ENCODE peak calls at places on chromosomes 2 and 18, in five cellular contexts. D is adrenal gland, O is GM10248, M is endothelial cell, B is AG10803. R is an unnamed sample.

GRCh38 chr2:62643100-62643471 is 62.4 kb upstream of the EHBP1 start:
- DNase-seq in M (no peak), B (no peak), O (no peak), D (no peak), R (no peak)

GRCh38 chr2:218615868-218616315 is 8.2 kb downstream of the PLCD4 start:
- DNase-seq in B (no peak), D (no peak), M (no peak), O (no peak), R (no peak)

GRCh38 chr2:109685453-109685852 is 71.3 kb downstream of the SOWAHC start:
- DNase-seq in D (no peak), M (no peak), O (no peak), B (no peak), R (no peak)

GRCh38 chr2:233807966-233808892 is 30.1 kb downstream of the MROH2A start:
- DNase-seq in D (no peak), O (no peak), B (no peak), M (no peak), R (no peak)

GRCh38 chr2:241820625-241821384 is 11.8 kb downstream of the NEU4 start:
- DNase-seq in B (no peak), M (peak; percentile 7), D (no peak), O (peak; percentile 13), R (peak; percentile 11)

GRCh38 chr18:76475450-76476203 is 19.4 kb downstream of the ZNF516 start:
- DNase-seq in M (no peak), B (no peak), D (no peak), O (no peak), R (peak; percentile 19)

GRCh38 chr2:169999041-169999440 is 171.8 kb downstream of the UBR3 start:
- DNase-seq in O (no peak), D (no peak), B (peak; percentile 44), M (no peak), R (no peak)

GRCh38 chr18:36843784-36844183 is 14.9 kb downstream of the KIAA1328 start:
- DNase-seq in M (no peak), D (no peak), O (no peak), B (no peak), R (no peak)

GRCh38 chr2:228164718-228165117 is 16.8 kb downstream of the SPHKAP start:
- DNase-seq in M (no peak), O (no peak), D (no peak), B (no peak), R (no peak)

GRCh38 chr18:37380546-37381110 is 185.0 kb downstream of the CELF4 start:
- DNase-seq in O (no peak), B (no peak), M (no peak), D (no peak), R (no peak)

GRCh38 chr2:16652296-16653082 is 13.1 kb downstream of the CYRIA start:
- DNase-seq in D (peak; percentile 24), M (no peak), O (no peak), B (no peak), R (no peak)

GRCh38 chr2:239305222-239305575 is 95.6 kb downstream of the HDAC4 start:
- DNase-seq in D (no peak), O (no peak), B (no peak), M (no peak), R (peak; percentile 62)

GRCh38 chr2:241858206-241859016 is at the start of gene PDCD1:
- DNase-seq in D (no peak), M (peak; percentile 4), B (no peak), O (peak; percentile 86), R (peak; percentile 57)

GRCh38 chr18:22113144-22113813 is 56.1 kb upstream of the GATA6 start:
- DNase-seq in M (no peak), B (no peak), O (no peak), D (peak; percentile 71), R (no peak)

GRCh38 chr18:67710639-67711038 is 194.1 kb upstream of the DSEL start:
- DNase-seq in O (no peak), M (peak; percentile 23), D (no peak), B (no peak), R (no peak)

GRCh38 chr2:120930861-120931260 is 195.2 kb downstream of the GLI2 start:
- DNase-seq in D (no peak), B (peak; percentile 50), O (no peak), M (no peak), R (no peak)

GRCh38 chr18:78828131-78828530 is 151.5 kb upstream of the SALL3 start:
- DNase-seq in B (no peak), D (no peak), O (no peak), M (no peak), R (no peak)

GRCh38 chr2:29532451-29532850 is 388.9 kb downstream of the ALK start:
- DNase-seq in O (no peak), D (no peak), B (no peak), M (no peak), R (no peak)

GRCh38 chr2:44972771-44973535 is 31.5 kb downstream of the SIX3 start:
- DNase-seq in O (no peak), B (no peak), D (no peak), M (no peak), R (peak; percentile 61)

GRCh38 chr2:121164042-121164441 is 121.0 kb downstream of the TFCP2L1 start:
- DNase-seq in O (no peak), M (no peak), D (no peak), B (no peak), R (no peak)

GRCh38 chr2:230347659-230348305 is 20.8 kb downstream of the SP140L start:
- DNase-seq in O (peak; percentile 28), B (no peak), D (no peak), M (no peak), R (no peak)

GRCh38 chr2:217978536-217979150 is 24.2 kb downstream of the TNS1 start:
- DNase-seq in B (no peak), D (no peak), O (no peak), M (no peak), R (no peak)

DNA sequence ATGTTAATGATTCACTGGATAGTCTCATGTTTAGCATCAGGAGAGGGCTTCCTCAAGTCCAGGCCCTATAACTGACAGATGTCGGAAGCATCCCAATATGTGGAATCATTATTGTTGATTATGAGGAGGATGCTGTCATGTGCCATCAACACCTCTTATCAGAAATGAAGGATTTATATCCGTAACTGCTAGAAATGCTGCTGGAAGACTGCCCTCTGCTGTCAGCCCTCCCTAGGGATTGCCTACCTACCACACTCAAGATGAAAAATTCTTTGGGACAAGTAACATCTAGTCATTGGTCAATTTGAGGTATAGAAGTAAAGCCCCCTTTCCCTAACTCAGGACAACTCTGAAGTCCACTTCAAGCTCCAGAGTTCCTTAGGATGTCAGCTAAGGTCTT is 1166.5 kb upstream of the NXPH2 start:
- DNase-seq in O (no peak), M (no peak), D (no peak), B (no peak), R (no peak)
- TF ChIP-seq CTCF in O (no peak), M (no peak), D (no peak), B (no peak), R (peak; percentile 30)

DNA sequence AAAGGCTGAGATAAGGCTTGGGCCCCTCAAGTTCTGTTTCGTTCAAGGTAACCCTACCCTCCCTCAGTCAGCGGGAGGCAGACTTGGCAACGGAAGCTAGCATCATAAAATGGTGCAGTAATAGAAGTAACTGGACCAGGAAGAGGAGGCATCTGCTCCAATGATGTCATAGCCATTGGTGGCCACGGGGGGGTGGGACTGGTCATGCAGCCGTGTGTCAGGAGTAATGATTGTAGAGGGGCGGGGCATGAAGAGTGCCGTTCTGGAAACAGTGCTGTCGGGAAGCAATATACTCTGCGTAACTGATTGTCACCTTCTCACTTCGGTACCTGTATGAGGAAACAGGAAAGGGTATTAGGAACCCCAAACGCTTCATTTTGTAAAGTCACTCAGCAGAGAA is 6.9 kb upstream of the POLR2D start:
- DNase-seq in O (no peak), B (no peak), M (no peak), D (no peak), R (peak; percentile 45)
- TF ChIP-seq CTCF in O (no peak), B (no peak), M (no peak), D (no peak), R (peak; percentile 12)

DNA sequence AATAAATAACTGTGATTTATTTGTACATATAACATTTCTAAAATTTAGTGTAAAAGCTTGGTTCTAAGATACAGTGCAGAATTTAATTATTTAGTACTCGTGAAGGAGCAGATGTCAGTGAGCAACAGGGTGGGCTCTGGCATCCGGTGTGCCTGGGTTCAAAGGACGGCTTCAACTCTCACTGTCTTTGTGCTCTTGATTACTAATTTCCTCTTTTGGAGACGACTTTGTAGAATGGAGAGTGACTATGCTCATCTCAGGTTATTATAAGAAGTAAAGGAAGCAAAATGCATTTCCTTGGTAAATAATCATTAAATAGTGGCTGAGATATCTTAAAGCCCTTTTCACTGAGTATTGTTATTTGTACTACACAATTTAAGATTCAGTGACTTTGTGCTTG is 271.7 kb downstream of the ASXL3 start:
- DNase-seq in M (no peak), O (no peak), D (no peak), B (no peak), R (no peak)
- TF ChIP-seq CTCF in M (no peak), O (no peak), D (no peak), B (no peak), R (no peak)

GRCh38 chr2:112216158-112216557 is 38.7 kb downstream of the ZC3H8 start:
- DNase-seq in M (peak; percentile 7), B (peak; percentile 3), O (no peak), D (no peak), R (peak; percentile 5)
- TF ChIP-seq CTCF in M (no peak), B (peak; percentile 28), O (no peak), D (no peak), R (peak; percentile 42)

DNA sequence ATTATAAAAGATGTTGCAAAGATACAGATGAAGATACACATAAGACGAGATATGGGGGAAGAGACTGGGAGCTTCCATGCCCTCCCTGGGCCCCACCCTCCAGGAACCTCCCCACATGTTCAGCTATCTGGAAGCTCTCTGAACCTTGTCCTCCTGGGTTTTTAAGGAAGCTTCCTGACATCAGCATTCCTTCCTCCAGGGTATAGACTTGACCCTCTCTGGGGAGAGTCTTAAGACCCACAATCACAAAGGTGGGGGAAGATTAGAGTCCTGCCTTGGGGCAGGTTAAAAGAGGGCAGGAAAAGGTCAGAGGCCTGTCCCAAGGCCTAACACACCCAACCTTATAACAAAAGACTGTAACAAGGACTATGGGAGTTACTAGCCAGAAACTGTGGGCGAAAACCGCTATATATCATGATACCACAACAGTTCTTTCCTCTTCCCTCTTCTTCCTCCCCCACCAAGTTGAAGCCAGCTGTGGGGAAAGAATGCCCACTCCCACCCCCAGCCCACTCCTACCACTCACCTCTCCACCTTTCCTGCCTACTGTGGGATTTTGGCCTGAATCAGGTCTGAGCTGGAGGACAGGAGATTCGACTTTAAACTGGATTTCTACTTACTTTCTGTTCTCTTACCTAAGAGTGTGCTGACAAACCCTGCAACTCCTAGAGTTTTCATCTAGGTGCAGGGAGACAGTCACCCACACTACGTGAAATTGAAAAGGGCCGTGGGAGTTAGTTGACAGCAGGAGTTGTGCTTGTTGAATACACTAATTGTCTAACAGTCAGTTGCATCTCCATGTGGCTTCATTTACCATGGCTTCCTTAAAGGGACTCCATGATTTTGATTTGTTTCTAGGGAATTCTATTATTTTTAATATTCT is 105.0 kb downstream of the LAMA3 start:
- DNase-seq in B (no peak), O (no peak), M (no peak), D (no peak), R (no peak)
- TF ChIP-seq CTCF in B (no peak), O (no peak), M (no peak), D (no peak), R (no peak)

GRCh38 chr2:68905116-68905515 is 33.9 kb upstream of the BMP10 start:
- DNase-seq in M (no peak), B (no peak), D (no peak), O (no peak), R (no peak)
- TF ChIP-seq CTCF in M (no peak), B (no peak), D (no peak), O (no peak), R (no peak)